ENCODE peak calls at places on chromosomes 5 and 9, in nine cellular contexts. X, R, L, M, G, J, S, W and B are unnamed samples.

GRCh38 chr9:16869140-16869903 is 1.1 kb downstream of the BNC2 start:
- DNase-seq in X (no peak), R (no peak), L (no peak), M (no peak), G (no peak), J (no peak), S (no peak), W (no peak), B (no peak)

GRCh38 chr5:146945722-146946121 is 67.2 kb upstream of the PPP2R2B start:
- DNase-seq in X (no peak), R (no peak), L (no peak), M (no peak), G (no peak), J (no peak), S (no peak), W (no peak), B (no peak)

GRCh38 chr9:131020388-131020787 is 11.4 kb downstream of the LAMC3 start:
- DNase-seq in X (no peak), R (no peak), L (no peak), M (no peak), G (no peak), J (no peak), S (no peak), W (no peak), B (peak)

GRCh38 chr9:91032056-91032455 is 230.4 kb downstream of the SYK start:
- DNase-seq in X (no peak), R (no peak), L (no peak), M (no peak), G (no peak), J (no peak), S (no peak), W (no peak), B (no peak)

GRCh38 chr9:134968011-134968822 is 50.5 kb upstream of the FCN1 start:
- DNase-seq in X (no peak), R (no peak), L (no peak), M (no peak), G (no peak), J (no peak), S (no peak), W (no peak), B (no peak)

GRCh38 chr9:98330831-98331230 is 75.4 kb upstream of the TBC1D2 start:
- DNase-seq in X (no peak), R (peak), L (no peak), M (no peak), G (no peak), J (no peak), S (no peak), W (no peak), B (no peak)

GRCh38 chr9:120372040-120372439 is 207.9 kb downstream of the CDK5RAP2 start:
- DNase-seq in X (no peak), R (no peak), L (no peak), M (no peak), G (no peak), J (no peak), S (no peak), W (no peak), B (no peak)

GRCh38 chr9:133729646-133730281 is 8.4 kb downstream of the SARDH start:
- DNase-seq in X (no peak), R (no peak), L (no peak), M (no peak), G (no peak), J (no peak), S (no peak), W (no peak), B (no peak)

GRCh38 chr5:142491260-142491659 is 166.4 kb upstream of the SPRY4 start:
- DNase-seq in X (no peak), R (no peak), L (no peak), M (no peak), G (no peak), J (peak), S (no peak), W (no peak), B (no peak)

GRCh38 chr9:15469406-15469805 is 41.4 kb downstream of the PSIP1 start:
- DNase-seq in X (no peak), R (no peak), L (no peak), M (no peak), G (no peak), J (no peak), S (no peak), W (no peak), B (no peak)

GRCh38 chr5:114695292-114695904 is 333.5 kb downstream of the KCNN2 start:
- DNase-seq in X (no peak), R (no peak), L (no peak), M (no peak), G (no peak), J (no peak), S (no peak), W (no peak), B (no peak)

GRCh38 chr5:164345853-164346252 is 840.4 kb downstream of the MAT2B start:
- DNase-seq in X (no peak), R (no peak), L (no peak), M (no peak), G (no peak), J (no peak), S (no peak), W (no peak), B (no peak)

GRCh38 chr5:158522001-158522400 is 577.7 kb downstream of the EBF1 start:
- DNase-seq in X (no peak), R (peak), L (no peak), M (no peak), G (no peak), J (no peak), S (no peak), W (no peak), B (peak)

GRCh38 chr5:80738466-80738865 is 83.7 kb upstream of the DHFR start:
- DNase-seq in X (no peak), R (no peak), L (no peak), M (no peak), G (no peak), J (no peak), S (no peak), W (no peak), B (no peak)